ENCODE peak calls at places on chromosomes 12 and 14, in seven cellular contexts. F is GM12892, T is H1, E is HepG2, H is SK-N-SH, V is K562, L is GM12878. D is an unnamed sample.

GRCh38 chr12:97250483-97250882 is 212.1 kb upstream of the RMST start:
- DNase-seq in F (no peak), E (no peak), L (no peak), T (no peak), V (no peak), H (no peak), D (no peak)

GRCh38 chr14:31926652-31927347 is 150.3 kb upstream of the ARHGAP5 start:
- DNase-seq in L (no peak), F (no peak), H (no peak), E (peak; percentile 46), T (no peak), V (no peak), D (no peak)

GRCh38 chr14:71005076-71005475 is 97.8 kb downstream of the PCNX1 start:
- DNase-seq in F (no peak), H (no peak), V (no peak), E (no peak), T (no peak), L (no peak), D (no peak)

GRCh38 chr12:22234561-22234960 is 99.9 kb downstream of the ST8SIA1 start:
- DNase-seq in F (no peak), E (no peak), T (no peak), H (no peak), L (no peak), V (no peak), D (no peak)

GRCh38 chr12:93742086-93742934 is 65.1 kb downstream of the CRADD start:
- DNase-seq in H (peak; percentile 93), L (no peak), F (peak; percentile 60), V (peak; percentile 96), E (peak; percentile 55), T (peak; percentile 13), D (peak; percentile 61)

GRCh38 chr12:45789025-45789424 is 59.5 kb downstream of the ARID2 start:
- DNase-seq in H (peak; percentile 6), L (no peak), T (no peak), E (no peak), F (no peak), V (no peak), D (no peak)

GRCh38 chr12:104280703-104281458 is 22.7 kb upstream of the EID3 start:
- DNase-seq in E (peak; percentile 43), T (no peak), F (no peak), H (no peak), L (no peak), V (peak; percentile 45), D (no peak)

GRCh38 chr12:79020106-79020505 is 155.5 kb downstream of the SYT1 start:
- DNase-seq in T (no peak), L (no peak), F (no peak), V (no peak), H (peak; percentile 5), E (no peak), D (no peak)

GRCh38 chr14:64465856-64466554 is 706 bp downstream of the AKAP5 start:
- DNase-seq in L (no peak), H (peak; percentile 52), F (no peak), V (peak; percentile 24), E (no peak), T (no peak), D (no peak)

GRCh38 chr12:6919588-6919987 is 5.2 kb downstream of the ENO2 start:
- DNase-seq in V (peak; percentile 20), T (no peak), H (no peak), F (no peak), L (no peak), E (no peak), D (no peak)

GRCh38 chr12:4201333-4202105 is 72.0 kb upstream of the CCND2 start:
- DNase-seq in T (no peak), F (no peak), H (no peak), V (no peak), E (no peak), L (no peak), D (no peak)

GRCh38 chr14:65941091-65941490 is 528.6 kb downstream of the FUT8 start:
- DNase-seq in E (no peak), L (no peak), V (no peak), T (no peak), F (no peak), H (no peak), D (no peak)

GRCh38 chr12:121038861-121039654 is at the start of gene OASL:
- DNase-seq in H (peak; percentile 34), E (no peak), V (no peak), L (peak; percentile 63), T (no peak), F (peak; percentile 52), D (peak; percentile 37)

GRCh38 chr14:75610839-75611238 is 32.4 kb downstream of the FLVCR2 start:
- DNase-seq in T (no peak), F (no peak), L (no peak), E (no peak), H (no peak), V (no peak), D (no peak)

GRCh38 chr14:30559638-30560071 is 697 bp downstream of the G2E3 start:
- DNase-seq in V (peak; percentile 27), L (no peak), F (no peak), E (peak; percentile 64), T (no peak), H (peak; percentile 39), D (peak; percentile 7)

GRCh38 chr14:39360316-39360715 is 71.9 kb downstream of the FBXO33 start:
- DNase-seq in L (no peak), F (no peak), V (no peak), E (no peak), T (no peak), H (no peak), D (no peak)

GRCh38 chr14:54658836-54659235 is 91.9 kb downstream of the SAMD4A start:
- DNase-seq in H (no peak), F (no peak), T (no peak), L (no peak), E (no peak), V (no peak), D (no peak)

GRCh38 chr12:22856120-22856699 is 231.2 kb downstream of the ETNK1 start:
- DNase-seq in V (peak; percentile 30), L (no peak), E (peak; percentile 20), T (no peak), H (peak; percentile 37), F (no peak), D (no peak)

GRCh38 chr14:33218030-33218429 is 279.4 kb downstream of the NPAS3 start:
- DNase-seq in V (no peak), L (no peak), E (no peak), F (no peak), H (no peak), T (no peak), D (no peak)

GRCh38 chr12:54300732-54301427 is at the start of gene NFE2:
- DNase-seq in V (peak; percentile 94), L (no peak), F (no peak), T (peak; percentile 75), E (peak; percentile 58), H (peak; percentile 49), D (peak; percentile 32)

GRCh38 chr12:47838286-47838931 is 18.7 kb upstream of the HDAC7 start:
- DNase-seq in E (peak; percentile 26), T (no peak), F (no peak), H (peak; percentile 82), V (peak; percentile 78), L (no peak), D (no peak)

DNA sequence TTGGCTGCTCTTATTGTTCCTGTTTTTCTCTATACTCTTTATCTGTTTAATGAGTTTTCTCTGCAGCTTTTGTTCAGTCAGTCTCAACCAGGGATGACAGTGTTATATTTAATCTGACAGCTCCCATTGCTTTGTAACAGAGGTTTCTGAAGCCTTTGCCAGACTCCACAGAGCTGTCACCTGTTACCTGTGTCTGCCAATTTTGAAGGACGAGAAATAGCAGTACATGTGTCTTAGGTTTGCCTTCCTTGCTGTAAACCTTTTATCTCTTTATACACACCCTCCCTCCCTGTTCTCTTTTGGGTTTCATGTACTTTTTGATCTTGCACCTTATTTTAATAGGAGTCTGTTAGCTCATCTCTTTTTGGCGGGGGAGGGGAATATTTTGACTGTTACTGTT is 41.7 kb downstream of the FRS2 start:
- DNase-seq in H (no peak), F (no peak), V (no peak), L (no peak), T (no peak), E (no peak), D (no peak)
- TF ChIP-seq POLR2AphosphoS5 in H (no peak), F (no peak), V (no peak), L (no peak), T (no peak), E (no peak), D (no peak)

GRCh38 chr12:3168223-3168770 is 91.1 kb downstream of the TSPAN9 start:
- DNase-seq in V (no peak), H (no peak), F (no peak), E (no peak), T (no peak), L (no peak), D (no peak)
- TF ChIP-seq TAF1 in V (no peak), H (no peak), F (no peak), E (no peak), T (no peak), L (no peak), D (no peak)

DNA sequence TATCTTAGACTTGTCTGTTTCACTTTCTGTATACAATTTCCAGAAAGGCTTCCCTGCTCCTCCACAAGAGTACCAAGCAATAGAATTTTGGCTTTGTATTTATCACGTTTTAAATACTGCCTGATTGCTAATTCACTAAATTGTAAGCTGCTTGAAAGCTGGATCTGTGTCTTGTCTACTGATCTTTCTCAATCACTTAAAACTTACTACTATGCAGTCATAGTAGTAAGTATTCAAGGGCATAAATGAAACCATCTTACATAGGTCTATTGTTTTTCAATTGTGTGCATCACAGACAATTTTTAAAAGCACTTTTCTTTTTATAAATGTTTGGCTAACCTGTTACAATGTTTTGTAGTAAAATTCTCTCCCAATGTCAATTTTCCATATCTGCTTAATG is 1.2 kb upstream of the GLIPR1L2 start:
- DNase-seq in H (no peak), V (no peak), T (no peak), L (no peak), F (no peak), E (no peak), D (no peak)
- TF ChIP-seq POLR2AphosphoS5 in H (no peak), V (no peak), T (no peak), L (no peak), F (no peak), E (no peak), D (no peak)

GRCh38 chr12:90589966-90590365 is 365.0 kb downstream of the CCER1 start:
- DNase-seq in V (no peak), T (no peak), L (no peak), F (no peak), E (no peak), H (no peak), D (no peak)
- TF ChIP-seq TAF1 in V (no peak), T (no peak), L (no peak), F (no peak), E (no peak), H (no peak), D (no peak)

GRCh38 chr12:124517260-124518050 is 50.0 kb downstream of the NCOR2 start:
- DNase-seq in T (no peak), F (no peak), H (peak; percentile 92), L (no peak), V (no peak), E (no peak), D (no peak)
- TF ChIP-seq POLR2AphosphoS5 in T (no peak), F (no peak), H (no peak), L (no peak), V (no peak), E (no peak), D (no peak)

D was measured in GM12891.